ENCODE peak calls at places on chromosomes 16 and 17, in six cellular contexts. One of them, this sample, is unnamed.

GRCh38 chr17:64420143-64420670 is 28.7 kb upstream of the MILR1 start:
- DNase-seq in HAP-1: peak; percentile 35
- DNase-seq in HCT116: peak; percentile 81
- DNase-seq in ovary: no peak
- DNase-seq in breast epithelium: no peak
- DNase-seq in choroid plexus epithelial cell: peak; percentile 92
- DNase-seq in this sample: peak; percentile 41

GRCh38 chr16:51392651-51393187 is 241.6 kb upstream of the SALL1 start:
- DNase-seq in HAP-1: peak; percentile 80
- DNase-seq in HCT116: no peak
- DNase-seq in ovary: peak; percentile 57
- DNase-seq in breast epithelium: no peak
- DNase-seq in choroid plexus epithelial cell: peak; percentile 74
- DNase-seq in this sample: peak; percentile 95

GRCh38 chr17:77842906-77843249 is 115.6 kb upstream of the TNRC6C start:
- DNase-seq in HAP-1: no peak
- DNase-seq in HCT116: no peak
- DNase-seq in ovary: no peak
- DNase-seq in breast epithelium: no peak
- DNase-seq in choroid plexus epithelial cell: no peak
- DNase-seq in this sample: no peak

GRCh38 chr17:4854181-4854681 is 21.1 kb downstream of the MINK1 start:
- DNase-seq in HAP-1: no peak
- DNase-seq in HCT116: no peak
- DNase-seq in ovary: no peak
- DNase-seq in breast epithelium: peak; percentile 85
- DNase-seq in choroid plexus epithelial cell: peak; percentile 54
- DNase-seq in this sample: peak; percentile 62

GRCh38 chr16:3012246-3012645 is 477 bp upstream of the CLDN9 start:
- DNase-seq in HAP-1: no peak
- DNase-seq in HCT116: no peak
- DNase-seq in ovary: no peak
- DNase-seq in breast epithelium: no peak
- DNase-seq in choroid plexus epithelial cell: no peak
- DNase-seq in this sample: no peak

GRCh38 chr16:66511615-66512500 is 38.1 kb downstream of the TK2 start:
- DNase-seq in HAP-1: no peak
- DNase-seq in HCT116: peak; percentile 43
- DNase-seq in ovary: peak; percentile 45
- DNase-seq in breast epithelium: peak; percentile 77
- DNase-seq in choroid plexus epithelial cell: peak; percentile 72
- DNase-seq in this sample: no peak

GRCh38 chr17:16415031-16415924 is at the start of gene TRPV2:
- DNase-seq in HAP-1: peak; percentile 42
- DNase-seq in HCT116: no peak
- DNase-seq in ovary: no peak
- DNase-seq in breast epithelium: no peak
- DNase-seq in choroid plexus epithelial cell: no peak
- DNase-seq in this sample: no peak

GRCh38 chr16:4686497-4687210 is 6.7 kb upstream of the NUDT16L1 start:
- DNase-seq in HAP-1: no peak
- DNase-seq in HCT116: no peak
- DNase-seq in ovary: no peak
- DNase-seq in breast epithelium: no peak
- DNase-seq in choroid plexus epithelial cell: no peak
- DNase-seq in this sample: no peak

GRCh38 chr17:50323060-50323459 is 22.9 kb upstream of the XYLT2 start:
- DNase-seq in HAP-1: no peak
- DNase-seq in HCT116: no peak
- DNase-seq in ovary: no peak
- DNase-seq in breast epithelium: no peak
- DNase-seq in choroid plexus epithelial cell: no peak
- DNase-seq in this sample: no peak

GRCh38 chr17:40873255-40873654 is 6.2 kb upstream of the KRT12 start:
- DNase-seq in HAP-1: no peak
- DNase-seq in HCT116: no peak
- DNase-seq in ovary: no peak
- DNase-seq in breast epithelium: no peak
- DNase-seq in choroid plexus epithelial cell: no peak
- DNase-seq in this sample: no peak

GRCh38 chr16:67260426-67261063 is 11.8 kb downstream of the SLC9A5 start:
- DNase-seq in HAP-1: no peak
- DNase-seq in HCT116: no peak
- DNase-seq in ovary: no peak
- DNase-seq in breast epithelium: no peak
- DNase-seq in choroid plexus epithelial cell: peak; percentile 79
- DNase-seq in this sample: no peak

GRCh38 chr16:66359012-66359411 is 7.5 kb upstream of the CDH5 start:
- DNase-seq in HAP-1: no peak
- DNase-seq in HCT116: no peak
- DNase-seq in ovary: no peak
- DNase-seq in breast epithelium: no peak
- DNase-seq in choroid plexus epithelial cell: peak; percentile 29
- DNase-seq in this sample: no peak

GRCh38 chr16:20061132-20061531 is 12.6 kb downstream of the GPR139 start:
- DNase-seq in HAP-1: no peak
- DNase-seq in HCT116: no peak
- DNase-seq in ovary: no peak
- DNase-seq in breast epithelium: no peak
- DNase-seq in choroid plexus epithelial cell: no peak
- DNase-seq in this sample: no peak

GRCh38 chr17:58282442-58282841 is 1.7 kb upstream of the MPO start:
- DNase-seq in HAP-1: no peak
- DNase-seq in HCT116: no peak
- DNase-seq in ovary: no peak
- DNase-seq in breast epithelium: no peak
- DNase-seq in choroid plexus epithelial cell: no peak
- DNase-seq in this sample: no peak

GRCh38 chr17:35218901-35219300 is 24.0 kb upstream of the SLFN5 start:
- DNase-seq in HAP-1: no peak
- DNase-seq in HCT116: no peak
- DNase-seq in ovary: no peak
- DNase-seq in breast epithelium: no peak
- DNase-seq in choroid plexus epithelial cell: no peak
- DNase-seq in this sample: no peak

GRCh38 chr17:28597606-28598383 is 1.0 kb downstream of the SPAG5 start:
- DNase-seq in HAP-1: no peak
- DNase-seq in HCT116: no peak
- DNase-seq in ovary: no peak
- DNase-seq in breast epithelium: no peak
- DNase-seq in choroid plexus epithelial cell: no peak
- DNase-seq in this sample: no peak

GRCh38 chr17:50277357-50277754 is 3.1 kb downstream of the TMEM92 start:
- DNase-seq in HAP-1: no peak
- DNase-seq in HCT116: no peak
- DNase-seq in ovary: no peak
- DNase-seq in breast epithelium: no peak
- DNase-seq in choroid plexus epithelial cell: no peak
- DNase-seq in this sample: no peak

GRCh38 chr17:32461853-32462617 is 17.7 kb downstream of the PSMD11 start:
- DNase-seq in HAP-1: peak; percentile 83
- DNase-seq in HCT116: peak; percentile 51
- DNase-seq in ovary: peak; percentile 56
- DNase-seq in breast epithelium: no peak
- DNase-seq in choroid plexus epithelial cell: peak; percentile 81
- DNase-seq in this sample: no peak

GRCh38 chr16:87487361-87487924 is 5.4 kb downstream of the ZCCHC14 start:
- DNase-seq in HAP-1: peak; percentile 75
- DNase-seq in HCT116: peak; percentile 69
- DNase-seq in ovary: peak; percentile 55
- DNase-seq in breast epithelium: peak; percentile 43
- DNase-seq in choroid plexus epithelial cell: no peak
- DNase-seq in this sample: no peak
- H3K4me3 ChIP-seq in HAP-1: no peak overlapping the region
- H3K4me3 ChIP-seq in HCT116: peak overlapping the region; percentile 38
- H3K4me3 ChIP-seq in ovary: no peak overlapping the region
- H3K4me3 ChIP-seq in breast epithelium: peak overlapping the region; percentile 54
- H3K4me3 ChIP-seq in choroid plexus epithelial cell: no peak overlapping the region
- H3K4me3 ChIP-seq in this sample: no peak overlapping the region

GRCh38 chr17:80221401-80221800 is 1.2 kb downstream of the SLC26A11 start:
- DNase-seq in HAP-1: no peak
- DNase-seq in HCT116: no peak
- DNase-seq in ovary: no peak
- DNase-seq in breast epithelium: no peak
- DNase-seq in choroid plexus epithelial cell: no peak
- DNase-seq in this sample: no peak
- H3K4me3 ChIP-seq in HAP-1: peak overlapping the region; percentile 70
- H3K4me3 ChIP-seq in HCT116: peak overlapping the region; percentile 88
- H3K4me3 ChIP-seq in ovary: peak overlapping the region; percentile 99
- H3K4me3 ChIP-seq in breast epithelium: peak overlapping the region; percentile 96
- H3K4me3 ChIP-seq in choroid plexus epithelial cell: peak overlapping the region; percentile 80
- H3K4me3 ChIP-seq in this sample: peak overlapping the region; percentile 79

GRCh38 chr16:55330726-55331647 is 7.0 kb downstream of the IRX6 start:
- DNase-seq in HAP-1: no peak
- DNase-seq in HCT116: no peak
- DNase-seq in ovary: no peak
- DNase-seq in breast epithelium: no peak
- DNase-seq in choroid plexus epithelial cell: no peak
- DNase-seq in this sample: no peak
- H3K4me3 ChIP-seq in HAP-1: no peak overlapping the region
- H3K4me3 ChIP-seq in HCT116: no peak overlapping the region
- H3K4me3 ChIP-seq in ovary: no peak overlapping the region
- H3K4me3 ChIP-seq in breast epithelium: no peak overlapping the region
- H3K4me3 ChIP-seq in choroid plexus epithelial cell: no peak overlapping the region
- H3K4me3 ChIP-seq in this sample: no peak overlapping the region

GRCh38 chr17:7862692-7863437 is 5.1 kb downstream of the CYB5D1 start:
- DNase-seq in HAP-1: peak; percentile 74
- DNase-seq in HCT116: no peak
- DNase-seq in ovary: peak; percentile 48
- DNase-seq in breast epithelium: peak; percentile 45
- DNase-seq in choroid plexus epithelial cell: peak; percentile 53
- DNase-seq in this sample: no peak
- H3K4me3 ChIP-seq in HAP-1: no peak overlapping the region
- H3K4me3 ChIP-seq in HCT116: no peak overlapping the region
- H3K4me3 ChIP-seq in ovary: no peak overlapping the region
- H3K4me3 ChIP-seq in breast epithelium: no peak overlapping the region
- H3K4me3 ChIP-seq in choroid plexus epithelial cell: no peak overlapping the region
- H3K4me3 ChIP-seq in this sample: no peak overlapping the region

DNA sequence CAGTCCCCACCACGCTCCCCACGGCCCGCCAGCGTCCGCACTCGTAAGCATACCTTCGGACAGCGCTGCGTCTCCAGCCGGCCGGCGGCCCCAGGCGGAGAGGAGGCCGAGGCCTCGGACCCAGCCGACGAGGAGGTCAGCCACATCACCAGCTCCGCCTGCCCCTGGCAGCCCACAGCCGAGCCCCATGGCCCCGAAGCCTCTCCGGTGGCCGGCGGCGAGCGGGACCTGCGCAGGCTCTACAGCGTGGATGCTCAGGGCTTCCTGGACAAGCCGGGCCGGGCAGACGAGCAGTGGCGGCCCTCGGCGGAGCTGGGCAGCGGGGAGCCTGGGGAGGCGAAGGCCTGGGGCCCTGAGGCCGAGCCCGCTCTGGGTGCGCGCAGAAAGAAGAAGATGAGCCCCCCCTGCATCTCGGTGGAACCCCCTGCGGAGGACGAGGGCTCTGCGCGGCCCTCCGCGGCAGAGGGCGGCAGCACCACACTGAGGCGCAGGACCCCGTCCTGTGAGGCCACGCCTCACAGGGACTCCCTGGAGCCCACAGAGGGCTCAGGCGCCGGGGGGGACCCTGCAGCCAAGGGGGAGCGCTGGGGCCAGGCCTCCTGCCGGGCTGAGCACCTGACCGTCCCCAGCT is 4.9 kb downstream of the TPSG1 start:
- DNase-seq in HAP-1: no peak
- DNase-seq in HCT116: no peak
- DNase-seq in ovary: no peak
- DNase-seq in breast epithelium: no peak
- DNase-seq in choroid plexus epithelial cell: no peak
- DNase-seq in this sample: no peak
- H3K4me3 ChIP-seq in HAP-1: no peak overlapping the region
- H3K4me3 ChIP-seq in HCT116: no peak overlapping the region
- H3K4me3 ChIP-seq in ovary: no peak overlapping the region
- H3K4me3 ChIP-seq in breast epithelium: no peak overlapping the region
- H3K4me3 ChIP-seq in choroid plexus epithelial cell: no peak overlapping the region
- H3K4me3 ChIP-seq in this sample: no peak overlapping the region

GRCh38 chr17:27244481-27245223 is 49.3 kb upstream of the WSB1 start:
- DNase-seq in HAP-1: no peak
- DNase-seq in HCT116: no peak
- DNase-seq in ovary: peak; percentile 54
- DNase-seq in breast epithelium: peak; percentile 78
- DNase-seq in choroid plexus epithelial cell: peak; percentile 99
- DNase-seq in this sample: peak; percentile 95
- H3K4me3 ChIP-seq in HAP-1: no peak overlapping the region
- H3K4me3 ChIP-seq in HCT116: no peak overlapping the region
- H3K4me3 ChIP-seq in ovary: no peak overlapping the region
- H3K4me3 ChIP-seq in breast epithelium: peak overlapping the region; percentile 47
- H3K4me3 ChIP-seq in choroid plexus epithelial cell: peak overlapping the region; percentile 37
- H3K4me3 ChIP-seq in this sample: peak overlapping the region; percentile 32

DNA sequence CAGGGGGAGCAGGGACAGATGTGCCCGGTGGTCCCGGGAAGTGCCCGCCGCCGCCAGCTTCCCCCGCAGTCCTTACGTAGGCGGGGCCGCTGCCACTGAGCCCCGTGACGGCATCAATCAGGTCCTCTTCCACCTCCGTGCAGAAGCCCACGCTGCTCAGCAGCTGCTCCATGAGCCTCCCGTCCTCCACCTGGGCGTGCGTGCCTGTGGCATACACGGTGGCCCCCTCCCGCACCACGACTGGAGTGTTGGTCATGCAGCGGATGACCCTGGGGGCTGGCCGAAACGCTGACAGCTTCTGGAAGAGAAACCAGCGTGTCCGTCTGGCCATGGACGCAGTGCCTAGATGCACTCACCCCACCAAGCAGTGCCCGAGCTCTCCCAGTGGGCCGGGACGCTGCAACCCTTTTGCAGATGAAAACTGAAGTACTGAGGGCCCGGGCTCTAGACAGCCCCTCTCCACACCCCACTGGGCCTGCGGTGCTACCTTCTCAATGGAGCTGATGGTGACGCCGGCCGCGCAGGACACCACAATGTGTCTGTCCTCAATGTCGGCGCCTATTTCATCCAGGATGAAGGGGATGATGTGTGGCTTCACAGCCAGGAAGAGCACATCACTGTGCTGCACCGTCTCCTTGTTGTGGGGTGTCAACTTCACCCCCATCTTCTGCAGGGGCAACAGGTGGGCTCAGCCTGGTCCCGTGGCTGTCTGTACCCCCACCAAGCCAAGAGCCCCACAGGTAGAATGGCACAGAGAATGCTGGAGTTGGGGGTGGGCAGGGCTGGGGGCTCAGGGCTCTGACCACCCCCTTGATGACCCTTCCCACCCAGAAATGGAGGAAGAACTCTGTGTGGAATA is 2.0 kb downstream of the PYCR1 start:
- DNase-seq in HAP-1: no peak
- DNase-seq in HCT116: no peak
- DNase-seq in ovary: no peak
- DNase-seq in breast epithelium: no peak
- DNase-seq in choroid plexus epithelial cell: no peak
- DNase-seq in this sample: no peak
- H3K4me3 ChIP-seq in HAP-1: no peak overlapping the region
- H3K4me3 ChIP-seq in HCT116: peak overlapping the region; percentile 100
- H3K4me3 ChIP-seq in ovary: no peak overlapping the region
- H3K4me3 ChIP-seq in breast epithelium: no peak overlapping the region
- H3K4me3 ChIP-seq in choroid plexus epithelial cell: no peak overlapping the region
- H3K4me3 ChIP-seq in this sample: peak overlapping the region; percentile 98

This sample was measured in skeletal muscle cell.